ENCODE peak calls at places on chromosomes 5 and 9, in ten cellular contexts. E, A, C, R, N, B, U, I, P and Q are unnamed samples.

GRCh38 chr5:36373527-36374086 is 71.9 kb upstream of the RANBP3L start:
- DNase-seq in E (no peak), A (peak; percentile 79), C (peak; percentile 67), R (peak; percentile 90), N (peak; percentile 89), B (peak; percentile 89), U (peak; percentile 90), I (no peak), P (no peak), Q (no peak)

GRCh38 chr5:135240283-135240633 is 158.8 kb downstream of the MACROH2A1 start:
- DNase-seq in E (no peak), A (no peak), C (no peak), R (no peak), N (no peak), B (no peak), U (peak; percentile 38), I (no peak), P (peak; percentile 7), Q (no peak)

GRCh38 chr5:93583799-93584530 is 943 bp downstream of the NR2F1 start:
- DNase-seq in E (peak; percentile 72), A (peak; percentile 37), C (no peak), R (peak; percentile 56), N (peak; percentile 55), B (no peak), U (no peak), I (peak; percentile 81), P (no peak), Q (peak; percentile 71)

GRCh38 chr5:181160144-181160754 is 12.9 kb downstream of the OR2V2 start:
- DNase-seq in E (peak; percentile 80), A (peak; percentile 55), C (no peak), R (peak; percentile 51), N (peak; percentile 54), B (peak; percentile 53), U (no peak), I (peak; percentile 80), P (peak; percentile 75), Q (no peak)

GRCh38 chr9:120375316-120375715 is 204.7 kb downstream of the CDK5RAP2 start:
- DNase-seq in E (no peak), A (no peak), C (no peak), R (no peak), N (no peak), B (no peak), U (no peak), I (no peak), P (no peak), Q (no peak)

GRCh38 chr9:106583751-106584150 is 279.2 kb upstream of the ZNF462 start:
- DNase-seq in E (no peak), A (no peak), C (peak; percentile 39), R (no peak), N (no peak), B (no peak), U (no peak), I (no peak), P (no peak), Q (no peak)

GRCh38 chr9:2093920-2094597 is 78.9 kb downstream of the SMARCA2 start:
- DNase-seq in E (no peak), A (no peak), C (no peak), R (peak; percentile 70), N (peak; percentile 66), B (peak; percentile 85), U (no peak), I (peak; percentile 76), P (peak; percentile 65), Q (no peak)

GRCh38 chr9:73199886-73200285 is 48.2 kb downstream of the ANXA1 start:
- DNase-seq in E (no peak), A (no peak), C (peak; percentile 50), R (no peak), N (peak; percentile 18), B (peak; percentile 39), U (no peak), I (peak; percentile 78), P (peak; percentile 59), Q (no peak)

GRCh38 chr9:18314321-18314720 is 159.6 kb upstream of the ADAMTSL1 start:
- DNase-seq in E (no peak), A (no peak), C (no peak), R (no peak), N (peak; percentile 26), B (peak; percentile 46), U (no peak), I (no peak), P (no peak), Q (no peak)

GRCh38 chr9:75063556-75064305 is 24.2 kb downstream of the NMRK1 start:
- DNase-seq in E (no peak), A (no peak), C (no peak), R (no peak), N (peak; percentile 32), B (no peak), U (no peak), I (no peak), P (no peak), Q (no peak)

GRCh38 chr9:124595743-124596142 is 88.5 kb upstream of the NR5A1 start:
- DNase-seq in E (no peak), A (no peak), C (no peak), R (no peak), N (no peak), B (no peak), U (no peak), I (no peak), P (no peak), Q (no peak)

GRCh38 chr5:174078416-174078815 is 32.9 kb downstream of the NSG2 start:
- DNase-seq in E (no peak), A (no peak), C (no peak), R (no peak), N (no peak), B (no peak), U (no peak), I (no peak), P (no peak), Q (no peak)

GRCh38 chr5:54634089-54634488 is 116.5 kb downstream of the SNX18 start:
- DNase-seq in E (no peak), A (no peak), C (no peak), R (no peak), N (no peak), B (no peak), U (no peak), I (no peak), P (no peak), Q (no peak)

GRCh38 chr5:6365142-6365976 is 13.0 kb downstream of the MED10 start:
- DNase-seq in E (no peak), A (no peak), C (no peak), R (peak; percentile 61), N (peak; percentile 71), B (peak; percentile 41), U (no peak), I (peak; percentile 18), P (peak; percentile 16), Q (no peak)

GRCh38 chr9:71357346-71357745 is 235.9 kb upstream of the TRPM3 start:
- DNase-seq in E (no peak), A (no peak), C (no peak), R (no peak), N (no peak), B (no peak), U (no peak), I (no peak), P (no peak), Q (no peak)

GRCh38 chr9:114004221-114004716 is 73.8 kb downstream of the AMBP start:
- DNase-seq in E (no peak), A (peak; percentile 77), C (no peak), R (no peak), N (no peak), B (no peak), U (peak; percentile 92), I (peak; percentile 22), P (peak; percentile 17), Q (peak; percentile 16)

GRCh38 chr9:127785933-127786772 is at the start of gene CDK9:
- DNase-seq in E (peak; percentile 97), A (peak; percentile 94), C (peak; percentile 89), R (peak; percentile 82), N (peak; percentile 90), B (peak; percentile 92), U (peak; percentile 94), I (peak; percentile 97), P (peak; percentile 92), Q (peak; percentile 95)
- TF ChIP-seq CTCF in E (no peak), A (no peak), C (no peak), R (no peak), N (no peak), B (no peak), U (no peak), I (no peak), P (no peak), Q (no peak)

GRCh38 chr5:169980418-169981053 is at the start of gene INSYN2B:
- DNase-seq in E (no peak), A (peak; percentile 58), C (peak; percentile 71), R (peak; percentile 94), N (peak; percentile 96), B (peak; percentile 94), U (peak; percentile 66), I (peak; percentile 96), P (peak; percentile 92), Q (peak; percentile 77)
- TF ChIP-seq CTCF in E (peak; percentile 49), A (peak; percentile 58), C (peak; percentile 76), R (peak; percentile 78), N (peak; percentile 65), B (peak; percentile 80), U (peak; percentile 58), I (peak; percentile 87), P (peak; percentile 81), Q (peak; percentile 81)

GRCh38 chr9:88106492-88106891 is 31.8 kb downstream of the SPATA31C2 start:
- DNase-seq in E (no peak), A (no peak), C (no peak), R (peak; percentile 64), N (peak; percentile 37), B (peak; percentile 72), U (no peak), I (peak; percentile 67), P (peak; percentile 36), Q (no peak)
- TF ChIP-seq CTCF in E (no peak), A (peak; percentile 27), C (peak; percentile 73), R (peak; percentile 67), N (peak; percentile 38), B (peak; percentile 80), U (peak; percentile 38), I (peak; percentile 74), P (peak; percentile 61), Q (no peak)

DNA sequence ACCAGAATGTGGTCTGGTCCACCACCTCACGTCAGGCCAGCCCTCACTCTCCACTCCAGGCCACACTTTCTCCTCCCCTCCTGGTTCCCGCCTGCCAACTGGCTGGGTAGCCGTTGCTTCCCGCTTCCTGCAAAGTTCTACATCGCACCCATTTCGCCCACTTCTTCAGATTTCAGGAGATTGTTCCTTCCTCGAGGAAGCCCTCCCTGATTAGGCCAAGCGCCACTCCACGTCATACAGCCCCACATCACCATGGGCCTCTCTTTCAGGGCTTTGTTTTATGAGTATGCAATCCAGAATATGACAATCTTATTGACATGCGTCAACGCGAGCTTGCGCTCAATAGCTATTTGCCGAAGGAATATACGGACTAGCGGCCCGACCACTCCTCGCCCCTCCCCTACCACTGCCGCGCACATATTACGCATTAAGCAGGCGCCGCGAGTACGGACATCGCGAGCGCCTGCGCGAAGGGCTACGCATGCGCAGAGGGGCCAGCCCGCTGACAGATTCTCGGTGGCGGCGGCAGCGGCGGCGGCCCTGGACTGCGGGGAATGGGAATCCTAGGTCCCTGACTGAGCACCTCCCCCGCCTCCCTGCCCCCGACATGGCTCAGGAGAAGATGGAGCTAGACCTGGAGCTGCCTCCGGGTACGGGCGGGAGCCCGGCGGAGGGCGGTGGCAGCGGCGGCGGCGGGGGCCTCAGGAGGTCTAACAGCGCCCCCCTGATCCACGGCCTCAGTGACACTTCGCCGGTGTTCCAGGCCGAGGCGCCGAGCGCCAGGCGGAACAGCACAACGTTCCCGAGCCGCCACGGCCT is 74.7 kb downstream of the PIP5K1B start:
- DNase-seq in E (peak; percentile 84), A (peak; percentile 97), C (peak; percentile 85), R (peak; percentile 94), N (peak; percentile 95), B (peak; percentile 96), U (peak; percentile 96), I (peak; percentile 97), P (peak; percentile 93), Q (peak; percentile 96)
- TF ChIP-seq CTCF in E (peak; percentile 66), A (peak; percentile 66), C (peak; percentile 52), R (peak; percentile 24), N (peak; percentile 2), B (no peak), U (peak; percentile 26), I (peak; percentile 47), P (peak; percentile 42), Q (no peak)